ENCODE peak calls at places on chromosomes 16 and 17, in eight cellular contexts. One of them, this sample, is unnamed.

GRCh38 chr16:4011225-4011939 is 104.9 kb downstream of the ADCY9 start:
- DNase-seq in activated T-helper 2 cell treated with anti-CD3 and anti-CD28 coated beads, Interferon-gamma antibody, Interleukin-2, Interleukin-4, amounts not matched to agents 10 μg/mL and 5 μg/mL and 100 μg/mL, durations not matched to agents 14 hours and 24 hours and 36 hours: no peak
- DNase-seq in NCI-H2029: no peak
- DNase-seq in activated T-cell treated with anti-CD3 and anti-CD28 coated beads, Interleukin-2, amount 50 U/mL, for 4 hours: no peak
- DNase-seq in MV-4-11: peak; percentile 79
- DNase-seq in H7: peak; percentile 79
- DNase-seq in activated CD4-positive, alpha-beta T cell treated with anti-CD3 and anti-CD28 coated beads, Interleukin-2, amount 10 ng/mL, durations not matched to agents 7 days and 5 days: no peak
- DNase-seq in stimulated activated CD8-positive, alpha-beta memory T cell treated with anti-CD3 and anti-CD28 coated beads, Interleukin-2, amount 100 ng/mL, for 48 hours: no peak
- DNase-seq in this sample: no peak

GRCh38 chr17:66459811-66460270 is 157.4 kb downstream of the PRKCA start:
- DNase-seq in H7: no peak
- DNase-seq in activated T-helper 2 cell treated with anti-CD3 and anti-CD28 coated beads, Interferon-gamma antibody, Interleukin-2, Interleukin-4, amounts not matched to agents 10 μg/mL and 5 μg/mL and 100 μg/mL, durations not matched to agents 14 hours and 24 hours and 36 hours: no peak
- DNase-seq in stimulated activated CD8-positive, alpha-beta memory T cell treated with anti-CD3 and anti-CD28 coated beads, Interleukin-2, amount 100 ng/mL, for 48 hours: no peak
- DNase-seq in MV-4-11: peak; percentile 98
- DNase-seq in activated T-cell treated with anti-CD3 and anti-CD28 coated beads, Interleukin-2, amount 50 U/mL, for 4 hours: no peak
- DNase-seq in activated CD4-positive, alpha-beta T cell treated with anti-CD3 and anti-CD28 coated beads, Interleukin-2, amount 10 ng/mL, durations not matched to agents 7 days and 5 days: no peak
- DNase-seq in NCI-H2029: no peak
- DNase-seq in this sample: no peak

GRCh38 chr16:88558457-88559442 is 11.5 kb upstream of the ZC3H18 start:
- DNase-seq in activated CD4-positive, alpha-beta T cell treated with anti-CD3 and anti-CD28 coated beads, Interleukin-2, amount 10 ng/mL, durations not matched to agents 7 days and 5 days: no peak
- DNase-seq in stimulated activated CD8-positive, alpha-beta memory T cell treated with anti-CD3 and anti-CD28 coated beads, Interleukin-2, amount 100 ng/mL, for 48 hours: no peak
- DNase-seq in NCI-H2029: peak; percentile 27
- DNase-seq in H7: peak; percentile 85
- DNase-seq in MV-4-11: peak; percentile 51
- DNase-seq in activated T-cell treated with anti-CD3 and anti-CD28 coated beads, Interleukin-2, amount 50 U/mL, for 4 hours: no peak
- DNase-seq in activated T-helper 2 cell treated with anti-CD3 and anti-CD28 coated beads, Interferon-gamma antibody, Interleukin-2, Interleukin-4, amounts not matched to agents 10 μg/mL and 5 μg/mL and 100 μg/mL, durations not matched to agents 14 hours and 24 hours and 36 hours: no peak
- DNase-seq in this sample: no peak

GRCh38 chr17:71522383-71522782 is 598.4 kb upstream of the SOX9 start:
- DNase-seq in stimulated activated CD8-positive, alpha-beta memory T cell treated with anti-CD3 and anti-CD28 coated beads, Interleukin-2, amount 100 ng/mL, for 48 hours: no peak
- DNase-seq in activated CD4-positive, alpha-beta T cell treated with anti-CD3 and anti-CD28 coated beads, Interleukin-2, amount 10 ng/mL, durations not matched to agents 7 days and 5 days: no peak
- DNase-seq in NCI-H2029: no peak
- DNase-seq in MV-4-11: no peak
- DNase-seq in H7: no peak
- DNase-seq in activated T-helper 2 cell treated with anti-CD3 and anti-CD28 coated beads, Interferon-gamma antibody, Interleukin-2, Interleukin-4, amounts not matched to agents 10 μg/mL and 5 μg/mL and 100 μg/mL, durations not matched to agents 14 hours and 24 hours and 36 hours: no peak
- DNase-seq in activated T-cell treated with anti-CD3 and anti-CD28 coated beads, Interleukin-2, amount 50 U/mL, for 4 hours: no peak
- DNase-seq in this sample: no peak

GRCh38 chr17:73705594-73705993 is 61.3 kb upstream of the SDK2 start:
- DNase-seq in activated T-helper 2 cell treated with anti-CD3 and anti-CD28 coated beads, Interferon-gamma antibody, Interleukin-2, Interleukin-4, amounts not matched to agents 10 μg/mL and 5 μg/mL and 100 μg/mL, durations not matched to agents 14 hours and 24 hours and 36 hours: no peak
- DNase-seq in activated CD4-positive, alpha-beta T cell treated with anti-CD3 and anti-CD28 coated beads, Interleukin-2, amount 10 ng/mL, durations not matched to agents 7 days and 5 days: no peak
- DNase-seq in stimulated activated CD8-positive, alpha-beta memory T cell treated with anti-CD3 and anti-CD28 coated beads, Interleukin-2, amount 100 ng/mL, for 48 hours: no peak
- DNase-seq in MV-4-11: no peak
- DNase-seq in activated T-cell treated with anti-CD3 and anti-CD28 coated beads, Interleukin-2, amount 50 U/mL, for 4 hours: no peak
- DNase-seq in NCI-H2029: no peak
- DNase-seq in H7: no peak
- DNase-seq in this sample: no peak

GRCh38 chr16:24670623-24671454 is 58.6 kb upstream of the TNRC6A start:
- DNase-seq in activated CD4-positive, alpha-beta T cell treated with anti-CD3 and anti-CD28 coated beads, Interleukin-2, amount 10 ng/mL, durations not matched to agents 7 days and 5 days: no peak
- DNase-seq in activated T-helper 2 cell treated with anti-CD3 and anti-CD28 coated beads, Interferon-gamma antibody, Interleukin-2, Interleukin-4, amounts not matched to agents 10 μg/mL and 5 μg/mL and 100 μg/mL, durations not matched to agents 14 hours and 24 hours and 36 hours: no peak
- DNase-seq in NCI-H2029: peak; percentile 10
- DNase-seq in activated T-cell treated with anti-CD3 and anti-CD28 coated beads, Interleukin-2, amount 50 U/mL, for 4 hours: no peak
- DNase-seq in H7: peak; percentile 63
- DNase-seq in stimulated activated CD8-positive, alpha-beta memory T cell treated with anti-CD3 and anti-CD28 coated beads, Interleukin-2, amount 100 ng/mL, for 48 hours: no peak
- DNase-seq in MV-4-11: no peak
- DNase-seq in this sample: peak; percentile 75

GRCh38 chr16:1152123-1152638 is 725 bp upstream of the CACNA1H start:
- DNase-seq in activated T-helper 2 cell treated with anti-CD3 and anti-CD28 coated beads, Interferon-gamma antibody, Interleukin-2, Interleukin-4, amounts not matched to agents 10 μg/mL and 5 μg/mL and 100 μg/mL, durations not matched to agents 14 hours and 24 hours and 36 hours: no peak
- DNase-seq in stimulated activated CD8-positive, alpha-beta memory T cell treated with anti-CD3 and anti-CD28 coated beads, Interleukin-2, amount 100 ng/mL, for 48 hours: no peak
- DNase-seq in activated CD4-positive, alpha-beta T cell treated with anti-CD3 and anti-CD28 coated beads, Interleukin-2, amount 10 ng/mL, durations not matched to agents 7 days and 5 days: peak; percentile 16
- DNase-seq in activated T-cell treated with anti-CD3 and anti-CD28 coated beads, Interleukin-2, amount 50 U/mL, for 4 hours: peak; percentile 64
- DNase-seq in NCI-H2029: no peak
- DNase-seq in H7: no peak
- DNase-seq in MV-4-11: no peak
- DNase-seq in this sample: no peak

GRCh38 chr16:69106491-69107291 is 1.2 kb downstream of the HAS3 start:
- DNase-seq in H7: peak; percentile 93
- DNase-seq in NCI-H2029: no peak
- DNase-seq in activated CD4-positive, alpha-beta T cell treated with anti-CD3 and anti-CD28 coated beads, Interleukin-2, amount 10 ng/mL, durations not matched to agents 7 days and 5 days: no peak
- DNase-seq in stimulated activated CD8-positive, alpha-beta memory T cell treated with anti-CD3 and anti-CD28 coated beads, Interleukin-2, amount 100 ng/mL, for 48 hours: no peak
- DNase-seq in MV-4-11: no peak
- DNase-seq in activated T-cell treated with anti-CD3 and anti-CD28 coated beads, Interleukin-2, amount 50 U/mL, for 4 hours: no peak
- DNase-seq in activated T-helper 2 cell treated with anti-CD3 and anti-CD28 coated beads, Interferon-gamma antibody, Interleukin-2, Interleukin-4, amounts not matched to agents 10 μg/mL and 5 μg/mL and 100 μg/mL, durations not matched to agents 14 hours and 24 hours and 36 hours: no peak
- DNase-seq in this sample: no peak

GRCh38 chr17:58302171-58302918 is 21.6 kb upstream of the MPO start:
- DNase-seq in stimulated activated CD8-positive, alpha-beta memory T cell treated with anti-CD3 and anti-CD28 coated beads, Interleukin-2, amount 100 ng/mL, for 48 hours: no peak
- DNase-seq in MV-4-11: no peak
- DNase-seq in activated T-cell treated with anti-CD3 and anti-CD28 coated beads, Interleukin-2, amount 50 U/mL, for 4 hours: no peak
- DNase-seq in H7: peak; percentile 38
- DNase-seq in NCI-H2029: no peak
- DNase-seq in activated T-helper 2 cell treated with anti-CD3 and anti-CD28 coated beads, Interferon-gamma antibody, Interleukin-2, Interleukin-4, amounts not matched to agents 10 μg/mL and 5 μg/mL and 100 μg/mL, durations not matched to agents 14 hours and 24 hours and 36 hours: no peak
- DNase-seq in activated CD4-positive, alpha-beta T cell treated with anti-CD3 and anti-CD28 coated beads, Interleukin-2, amount 10 ng/mL, durations not matched to agents 7 days and 5 days: no peak
- DNase-seq in this sample: no peak

GRCh38 chr17:59777033-59777432 is 69.6 kb downstream of the VMP1 start:
- DNase-seq in activated CD4-positive, alpha-beta T cell treated with anti-CD3 and anti-CD28 coated beads, Interleukin-2, amount 10 ng/mL, durations not matched to agents 7 days and 5 days: no peak
- DNase-seq in H7: no peak
- DNase-seq in activated T-helper 2 cell treated with anti-CD3 and anti-CD28 coated beads, Interferon-gamma antibody, Interleukin-2, Interleukin-4, amounts not matched to agents 10 μg/mL and 5 μg/mL and 100 μg/mL, durations not matched to agents 14 hours and 24 hours and 36 hours: no peak
- DNase-seq in MV-4-11: no peak
- DNase-seq in NCI-H2029: no peak
- DNase-seq in stimulated activated CD8-positive, alpha-beta memory T cell treated with anti-CD3 and anti-CD28 coated beads, Interleukin-2, amount 100 ng/mL, for 48 hours: no peak
- DNase-seq in activated T-cell treated with anti-CD3 and anti-CD28 coated beads, Interleukin-2, amount 50 U/mL, for 4 hours: no peak
- DNase-seq in this sample: no peak

GRCh38 chr16:57801098-57801855 is 1.0 kb downstream of the KIFC3 start:
- DNase-seq in activated T-helper 2 cell treated with anti-CD3 and anti-CD28 coated beads, Interferon-gamma antibody, Interleukin-2, Interleukin-4, amounts not matched to agents 10 μg/mL and 5 μg/mL and 100 μg/mL, durations not matched to agents 14 hours and 24 hours and 36 hours: no peak
- DNase-seq in H7: peak; percentile 56
- DNase-seq in stimulated activated CD8-positive, alpha-beta memory T cell treated with anti-CD3 and anti-CD28 coated beads, Interleukin-2, amount 100 ng/mL, for 48 hours: no peak
- DNase-seq in MV-4-11: no peak
- DNase-seq in activated T-cell treated with anti-CD3 and anti-CD28 coated beads, Interleukin-2, amount 50 U/mL, for 4 hours: no peak
- DNase-seq in activated CD4-positive, alpha-beta T cell treated with anti-CD3 and anti-CD28 coated beads, Interleukin-2, amount 10 ng/mL, durations not matched to agents 7 days and 5 days: no peak
- DNase-seq in NCI-H2029: no peak
- DNase-seq in this sample: no peak

GRCh38 chr17:36879599-36880255 is 57.5 kb upstream of the LHX1 start:
- DNase-seq in MV-4-11: no peak
- DNase-seq in activated T-cell treated with anti-CD3 and anti-CD28 coated beads, Interleukin-2, amount 50 U/mL, for 4 hours: no peak
- DNase-seq in H7: no peak
- DNase-seq in NCI-H2029: no peak
- DNase-seq in activated CD4-positive, alpha-beta T cell treated with anti-CD3 and anti-CD28 coated beads, Interleukin-2, amount 10 ng/mL, durations not matched to agents 7 days and 5 days: no peak
- DNase-seq in activated T-helper 2 cell treated with anti-CD3 and anti-CD28 coated beads, Interferon-gamma antibody, Interleukin-2, Interleukin-4, amounts not matched to agents 10 μg/mL and 5 μg/mL and 100 μg/mL, durations not matched to agents 14 hours and 24 hours and 36 hours: no peak
- DNase-seq in stimulated activated CD8-positive, alpha-beta memory T cell treated with anti-CD3 and anti-CD28 coated beads, Interleukin-2, amount 100 ng/mL, for 48 hours: no peak
- DNase-seq in this sample: no peak

GRCh38 chr17:42608692-42609181 is 437 bp downstream of the RETREG3 start:
- DNase-seq in activated T-cell treated with anti-CD3 and anti-CD28 coated beads, Interleukin-2, amount 50 U/mL, for 4 hours: no peak
- DNase-seq in NCI-H2029: no peak
- DNase-seq in H7: no peak
- DNase-seq in activated CD4-positive, alpha-beta T cell treated with anti-CD3 and anti-CD28 coated beads, Interleukin-2, amount 10 ng/mL, durations not matched to agents 7 days and 5 days: peak; percentile 27
- DNase-seq in activated T-helper 2 cell treated with anti-CD3 and anti-CD28 coated beads, Interferon-gamma antibody, Interleukin-2, Interleukin-4, amounts not matched to agents 10 μg/mL and 5 μg/mL and 100 μg/mL, durations not matched to agents 14 hours and 24 hours and 36 hours: peak; percentile 19
- DNase-seq in MV-4-11: no peak
- DNase-seq in stimulated activated CD8-positive, alpha-beta memory T cell treated with anti-CD3 and anti-CD28 coated beads, Interleukin-2, amount 100 ng/mL, for 48 hours: no peak
- DNase-seq in this sample: no peak

GRCh38 chr16:19008245-19008644 is 24.5 kb downstream of the TMC7 start:
- DNase-seq in activated CD4-positive, alpha-beta T cell treated with anti-CD3 and anti-CD28 coated beads, Interleukin-2, amount 10 ng/mL, durations not matched to agents 7 days and 5 days: no peak
- DNase-seq in MV-4-11: no peak
- DNase-seq in activated T-cell treated with anti-CD3 and anti-CD28 coated beads, Interleukin-2, amount 50 U/mL, for 4 hours: no peak
- DNase-seq in activated T-helper 2 cell treated with anti-CD3 and anti-CD28 coated beads, Interferon-gamma antibody, Interleukin-2, Interleukin-4, amounts not matched to agents 10 μg/mL and 5 μg/mL and 100 μg/mL, durations not matched to agents 14 hours and 24 hours and 36 hours: no peak
- DNase-seq in stimulated activated CD8-positive, alpha-beta memory T cell treated with anti-CD3 and anti-CD28 coated beads, Interleukin-2, amount 100 ng/mL, for 48 hours: no peak
- DNase-seq in NCI-H2029: no peak
- DNase-seq in H7: no peak
- DNase-seq in this sample: no peak

GRCh38 chr16:22683730-22684280 is 130.2 kb upstream of the HS3ST2 start:
- DNase-seq in H7: no peak
- DNase-seq in activated T-cell treated with anti-CD3 and anti-CD28 coated beads, Interleukin-2, amount 50 U/mL, for 4 hours: no peak
- DNase-seq in NCI-H2029: no peak
- DNase-seq in MV-4-11: no peak
- DNase-seq in stimulated activated CD8-positive, alpha-beta memory T cell treated with anti-CD3 and anti-CD28 coated beads, Interleukin-2, amount 100 ng/mL, for 48 hours: no peak
- DNase-seq in activated T-helper 2 cell treated with anti-CD3 and anti-CD28 coated beads, Interferon-gamma antibody, Interleukin-2, Interleukin-4, amounts not matched to agents 10 μg/mL and 5 μg/mL and 100 μg/mL, durations not matched to agents 14 hours and 24 hours and 36 hours: no peak
- DNase-seq in activated CD4-positive, alpha-beta T cell treated with anti-CD3 and anti-CD28 coated beads, Interleukin-2, amount 10 ng/mL, durations not matched to agents 7 days and 5 days: no peak
- DNase-seq in this sample: no peak

GRCh38 chr16:85582177-85582888 is 30.8 kb upstream of the GSE1 start:
- DNase-seq in H7: peak; percentile 65
- DNase-seq in activated T-helper 2 cell treated with anti-CD3 and anti-CD28 coated beads, Interferon-gamma antibody, Interleukin-2, Interleukin-4, amounts not matched to agents 10 μg/mL and 5 μg/mL and 100 μg/mL, durations not matched to agents 14 hours and 24 hours and 36 hours: no peak
- DNase-seq in MV-4-11: no peak
- DNase-seq in NCI-H2029: no peak
- DNase-seq in activated CD4-positive, alpha-beta T cell treated with anti-CD3 and anti-CD28 coated beads, Interleukin-2, amount 10 ng/mL, durations not matched to agents 7 days and 5 days: no peak
- DNase-seq in activated T-cell treated with anti-CD3 and anti-CD28 coated beads, Interleukin-2, amount 50 U/mL, for 4 hours: no peak
- DNase-seq in stimulated activated CD8-positive, alpha-beta memory T cell treated with anti-CD3 and anti-CD28 coated beads, Interleukin-2, amount 100 ng/mL, for 48 hours: no peak
- DNase-seq in this sample: no peak

GRCh38 chr16:58096249-58096648 is 32.9 kb downstream of the CFAP20 start:
- DNase-seq in H7: no peak
- DNase-seq in NCI-H2029: no peak
- DNase-seq in activated T-cell treated with anti-CD3 and anti-CD28 coated beads, Interleukin-2, amount 50 U/mL, for 4 hours: no peak
- DNase-seq in activated CD4-positive, alpha-beta T cell treated with anti-CD3 and anti-CD28 coated beads, Interleukin-2, amount 10 ng/mL, durations not matched to agents 7 days and 5 days: no peak
- DNase-seq in activated T-helper 2 cell treated with anti-CD3 and anti-CD28 coated beads, Interferon-gamma antibody, Interleukin-2, Interleukin-4, amounts not matched to agents 10 μg/mL and 5 μg/mL and 100 μg/mL, durations not matched to agents 14 hours and 24 hours and 36 hours: no peak
- DNase-seq in MV-4-11: no peak
- DNase-seq in stimulated activated CD8-positive, alpha-beta memory T cell treated with anti-CD3 and anti-CD28 coated beads, Interleukin-2, amount 100 ng/mL, for 48 hours: no peak
- DNase-seq in this sample: no peak

GRCh38 chr16:29925805-29926674 is at the start of gene KCTD13:
- DNase-seq in activated CD4-positive, alpha-beta T cell treated with anti-CD3 and anti-CD28 coated beads, Interleukin-2, amount 10 ng/mL, durations not matched to agents 7 days and 5 days: peak; percentile 86
- DNase-seq in NCI-H2029: peak; percentile 59
- DNase-seq in activated T-cell treated with anti-CD3 and anti-CD28 coated beads, Interleukin-2, amount 50 U/mL, for 4 hours: peak; percentile 86
- DNase-seq in activated T-helper 2 cell treated with anti-CD3 and anti-CD28 coated beads, Interferon-gamma antibody, Interleukin-2, Interleukin-4, amounts not matched to agents 10 μg/mL and 5 μg/mL and 100 μg/mL, durations not matched to agents 14 hours and 24 hours and 36 hours: peak; percentile 91
- DNase-seq in MV-4-11: peak; percentile 79
- DNase-seq in stimulated activated CD8-positive, alpha-beta memory T cell treated with anti-CD3 and anti-CD28 coated beads, Interleukin-2, amount 100 ng/mL, for 48 hours: peak; percentile 81
- DNase-seq in H7: peak; percentile 99
- DNase-seq in this sample: peak; percentile 67

GRCh38 chr17:79842656-79843474 is 3.6 kb upstream of the CBX4 start:
- DNase-seq in stimulated activated CD8-positive, alpha-beta memory T cell treated with anti-CD3 and anti-CD28 coated beads, Interleukin-2, amount 100 ng/mL, for 48 hours: no peak
- DNase-seq in MV-4-11: no peak
- DNase-seq in H7: peak; percentile 84
- DNase-seq in activated CD4-positive, alpha-beta T cell treated with anti-CD3 and anti-CD28 coated beads, Interleukin-2, amount 10 ng/mL, durations not matched to agents 7 days and 5 days: no peak
- DNase-seq in NCI-H2029: no peak
- DNase-seq in activated T-cell treated with anti-CD3 and anti-CD28 coated beads, Interleukin-2, amount 50 U/mL, for 4 hours: no peak
- DNase-seq in activated T-helper 2 cell treated with anti-CD3 and anti-CD28 coated beads, Interferon-gamma antibody, Interleukin-2, Interleukin-4, amounts not matched to agents 10 μg/mL and 5 μg/mL and 100 μg/mL, durations not matched to agents 14 hours and 24 hours and 36 hours: no peak
- DNase-seq in this sample: peak; percentile 14

GRCh38 chr17:65479282-65479681 is 82.2 kb downstream of the AXIN2 start:
- DNase-seq in MV-4-11: no peak
- DNase-seq in H7: no peak
- DNase-seq in activated T-helper 2 cell treated with anti-CD3 and anti-CD28 coated beads, Interferon-gamma antibody, Interleukin-2, Interleukin-4, amounts not matched to agents 10 μg/mL and 5 μg/mL and 100 μg/mL, durations not matched to agents 14 hours and 24 hours and 36 hours: no peak
- DNase-seq in activated T-cell treated with anti-CD3 and anti-CD28 coated beads, Interleukin-2, amount 50 U/mL, for 4 hours: no peak
- DNase-seq in stimulated activated CD8-positive, alpha-beta memory T cell treated with anti-CD3 and anti-CD28 coated beads, Interleukin-2, amount 100 ng/mL, for 48 hours: no peak
- DNase-seq in activated CD4-positive, alpha-beta T cell treated with anti-CD3 and anti-CD28 coated beads, Interleukin-2, amount 10 ng/mL, durations not matched to agents 7 days and 5 days: no peak
- DNase-seq in NCI-H2029: no peak
- DNase-seq in this sample: no peak

This sample was measured in DMS79.